ENCODE peak calls at places on chromosomes 2 and 18, in four cellular contexts. N, H, X and D are unnamed samples.

GRCh38 chr2:120854766-120855530 is 119.3 kb downstream of the GLI2 start:
- DNase-seq in N (no peak), H (no peak), X (no peak), D (no peak)

GRCh38 chr2:133568172-133568571 is at the start of gene NCKAP5:
- DNase-seq in X (no peak), H (no peak), N (no peak), D (no peak)

GRCh38 chr2:56208380-56208779 is 24.6 kb downstream of the CCDC85A start:
- DNase-seq in H (no peak), N (no peak), X (no peak), D (no peak)

GRCh38 chr2:48345176-48345575 is 184.8 kb upstream of the STON1 start:
- DNase-seq in N (peak; percentile 94), H (no peak), X (no peak), D (no peak)

GRCh38 chr18:40243592-40243991 is 1711.4 kb upstream of the PIK3C3 start:
- DNase-seq in X (no peak), N (no peak), H (no peak), D (no peak)

GRCh38 chr2:219125225-219125885 is 35.3 kb downstream of the NHEJ1 start:
- DNase-seq in H (no peak), N (peak; percentile 77), X (peak; percentile 68), D (no peak)

GRCh38 chr18:34977787-34978532 is 63.3 kb upstream of the MAPRE2 start:
- DNase-seq in N (no peak), H (no peak), X (peak; percentile 18), D (peak; percentile 67)

GRCh38 chr2:162840598-162841246 is 2.2 kb upstream of the KCNH7 start:
- DNase-seq in X (peak; percentile 17), H (peak; percentile 4), N (peak; percentile 70), D (peak; percentile 84)

GRCh38 chr2:204491528-204491927 is 53.7 kb upstream of the PARD3B start:
- DNase-seq in X (no peak), N (no peak), H (no peak), D (no peak)

GRCh38 chr18:61502472-61502871 is 169.2 kb downstream of the CDH20 start:
- DNase-seq in H (peak; percentile 5), X (peak; percentile 31), N (peak; percentile 21), D (peak; percentile 37)

GRCh38 chr2:71675296-71675695 is 221.9 kb downstream of the DYSF start:
- DNase-seq in N (no peak), X (no peak), H (no peak), D (no peak)

GRCh38 chr2:85531585-85531984 is 7.4 kb upstream of the MAT2A start:
- DNase-seq in X (no peak), N (no peak), H (no peak), D (no peak)

GRCh38 chr2:169069341-169069740 is at the start of gene DHRS9:
- DNase-seq in X (no peak), N (no peak), H (no peak), D (no peak)

GRCh38 chr2:182870227-182870626 is 3.8 kb upstream of the FRZB start:
- DNase-seq in H (no peak), X (peak; percentile 44), N (peak; percentile 56), D (peak; percentile 79)
- TF ChIP-seq CTCF in H (peak; percentile 28), X (peak; percentile 84), N (peak; percentile 70), D (peak; percentile 92)

GRCh38 chr18:44309185-44309584 is 371.5 kb upstream of the SETBP1 start:
- DNase-seq in H (no peak), X (no peak), N (no peak), D (no peak)
- TF ChIP-seq NR2C2 in H (no peak), X (no peak), N (no peak), D (no peak)

DNA sequence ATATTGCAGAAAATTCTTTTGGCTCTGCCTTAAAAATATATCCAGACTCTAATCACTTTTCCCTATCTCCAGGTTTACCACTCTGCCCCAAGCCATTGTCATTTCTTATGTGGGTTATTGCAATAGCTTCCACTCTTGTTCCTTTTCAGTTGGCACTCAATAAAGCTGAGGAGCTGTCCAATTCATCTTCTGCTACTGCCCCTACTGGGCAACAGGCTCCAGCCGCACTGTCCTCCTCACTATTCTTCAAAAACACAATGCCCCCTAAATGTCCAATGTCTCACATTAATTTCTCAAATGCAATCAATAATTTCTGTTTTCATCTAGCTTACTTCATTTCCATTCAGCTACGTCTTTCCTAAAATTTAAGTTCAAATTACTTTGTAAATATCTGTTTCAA is 1262.5 kb upstream of the CDH2 start:
- DNase-seq in X (no peak), N (no peak), H (no peak), D (no peak)
- TF ChIP-seq CTCF in X (no peak), N (no peak), H (no peak), D (no peak)

GRCh38 chr2:98477036-98477435 is 32.4 kb downstream of the INPP4A start:
- DNase-seq in H (no peak), N (no peak), X (no peak), D (no peak)
- TF ChIP-seq NR2C2 in H (no peak), N (no peak), X (no peak), D (no peak)